ENCODE peak calls at places on chromosomes 7 and 10, in ten cellular contexts. N is AG04450; R is lower lobe of right lung; V is dorsolateral prefrontal cortex; M is iPS DF 6.9; I is uterus; O is CD8-positive, alpha-beta memory T cell; L is hepatocyte; Y is IMR-90; X is testis. U is an unnamed sample. For H3K27me3, the result is how much of the 10 kb centered on the place peaks cover.

GRCh38 chr10:64113375-64113774 is 592.2 kb downstream of the REEP3 start:
- DNase-seq in O (no peak), N (no peak), I (no peak), R (no peak), X (no peak), V (no peak), M (no peak), Y (no peak), L (no peak), U (no peak)

GRCh38 chr7:135748770-135749169 is at the start of gene FAM180A:
- DNase-seq in I (peak), V (no peak), Y (peak), L (no peak), R (no peak), O (no peak), X (peak), M (no peak), N (peak), U (no peak)

GRCh38 chr10:48511855-48512191 is 93.0 kb downstream of the ARHGAP22 start:
- DNase-seq in L (no peak), Y (no peak), M (no peak), R (no peak), X (no peak), N (no peak), V (no peak), I (no peak), O (no peak), U (no peak)

GRCh38 chr7:11620406-11620805 is 211.6 kb downstream of the THSD7A start:
- DNase-seq in N (no peak), O (no peak), I (no peak), M (no peak), L (no peak), V (no peak), Y (no peak), R (no peak), X (no peak), U (no peak)

GRCh38 chr10:11162828-11163599 is 145.3 kb downstream of the CELF2 start:
- DNase-seq in I (peak), R (peak), N (no peak), L (no peak), X (peak), Y (no peak), M (no peak), O (peak), V (no peak), U (no peak)

GRCh38 chr10:100370561-100370975 is 23.5 kb downstream of the SCD start:
- DNase-seq in L (peak), Y (peak), R (no peak), M (no peak), I (no peak), O (peak), X (no peak), N (no peak), V (no peak), U (no peak)

GRCh38 chr10:71372882-71373495 is 23.7 kb upstream of the CDH23 start:
- DNase-seq in N (no peak), Y (no peak), L (no peak), V (no peak), M (no peak), X (no peak), O (no peak), R (no peak), I (no peak), U (no peak)

GRCh38 chr10:108911814-108912541 is 1011.3 kb downstream of the XPNPEP1 start:
- DNase-seq in R (peak), X (peak), L (peak), Y (peak), M (peak), N (peak), O (no peak), I (peak), V (peak), U (peak)

GRCh38 chr7:25495342-25495855 is 267.1 kb upstream of the NPVF start:
- DNase-seq in V (no peak), N (no peak), L (peak), O (no peak), R (no peak), X (peak), I (peak), Y (no peak), M (no peak), U (no peak)

GRCh38 chr10:36504752-36505151 is 620.6 kb upstream of the ANKRD30A start:
- DNase-seq in V (no peak), I (no peak), M (no peak), N (no peak), O (no peak), X (no peak), R (no peak), Y (no peak), L (no peak), U (no peak)

GRCh38 chr7:157087646-157088045 is 51.1 kb upstream of the UBE3C start:
- DNase-seq in I (no peak), X (no peak), R (no peak), V (no peak), M (no peak), L (no peak), Y (no peak), O (no peak), N (no peak), U (no peak)

GRCh38 chr7:71165708-71166107 is 33.8 kb downstream of the GALNT17 start:
- DNase-seq in M (no peak), X (no peak), V (no peak), I (no peak), Y (no peak), N (no peak), L (no peak), R (no peak), O (no peak), U (peak)

GRCh38 chr10:5812283-5813090 is 747 bp downstream of the GDI2 start:
- DNase-seq in N (no peak), O (peak), L (peak), M (no peak), R (peak), I (peak), Y (no peak), X (peak), V (no peak), U (peak)

GRCh38 chr10:113228570-113228969 is 278.5 kb downstream of the TCF7L2 start:
- DNase-seq in L (no peak), N (no peak), R (no peak), V (no peak), Y (peak), I (no peak), X (no peak), O (no peak), M (no peak), U (no peak)

GRCh38 chr7:14936530-14936929 is 34.0 kb upstream of the DGKB start:
- DNase-seq in V (no peak), Y (peak), O (no peak), N (no peak), I (peak), R (no peak), M (no peak), X (no peak), L (peak), U (no peak)

GRCh38 chr7:135253851-135254815 is 20.5 kb downstream of the STRA8 start:
- DNase-seq in X (peak), M (no peak), O (no peak), L (peak), I (peak), N (peak), V (peak), R (peak), Y (peak), U (no peak)

GRCh38 chr10:30788307-30788706 is 158.8 kb upstream of the LYZL2 start:
- DNase-seq in N (no peak), M (no peak), I (no peak), V (no peak), L (no peak), X (no peak), R (no peak), O (no peak), Y (peak), U (no peak)

GRCh38 chr7:40199076-40199802 is 64.4 kb downstream of the SUGCT start:
- DNase-seq in I (no peak), M (no peak), Y (peak), N (peak), L (peak), X (no peak), O (no peak), V (no peak), R (no peak), U (peak)

GRCh38 chr10:11874568-11875182 is 51.5 kb downstream of the PROSER2 start:
- DNase-seq in L (peak), I (peak), V (no peak), M (peak), O (peak), N (no peak), R (no peak), X (peak), Y (peak), U (peak)

GRCh38 chr7:1993031-1993685 is 239.6 kb downstream of the MAD1L1 start:
- DNase-seq in N (no peak), Y (no peak), M (no peak), L (no peak), X (no peak), I (no peak), V (no peak), O (no peak), R (no peak), U (no peak)

GRCh38 chr7:30902466-30902865 is 9.2 kb upstream of the AQP1 start:
- DNase-seq in M (no peak), I (no peak), R (no peak), Y (no peak), X (no peak), V (no peak), O (no peak), N (no peak), L (no peak), U (no peak)

GRCh38 chr10:85168287-85168686 is 839.9 kb downstream of the CCSER2 start:
- DNase-seq in M (no peak), O (no peak), N (no peak), R (no peak), X (no peak), V (no peak), L (no peak), Y (no peak), I (no peak), U (no peak)

GRCh38 chr7:98178762-98179490 is 32.3 kb upstream of the BHLHA15 start:
- DNase-seq in R (no peak), L (no peak), N (no peak), M (no peak), O (no peak), X (no peak), Y (no peak), I (no peak), V (no peak), U (peak)

GRCh38 chr10:132199854-132200311 is 13.1 kb downstream of the DPYSL4 start:
- DNase-seq in V (no peak), X (no peak), Y (no peak), N (no peak), L (no peak), M (no peak), O (no peak), I (no peak), R (peak), U (peak)

GRCh38 chr7:93245525-93246432 is 13.6 kb downstream of the VPS50 start:
- DNase-seq in L (peak), I (no peak), X (no peak), N (peak), V (no peak), R (no peak), M (no peak), Y (peak), O (no peak), U (peak)

GRCh38 chr7:47047384-47047783 is 534.5 kb downstream of the TNS3 start:
- DNase-seq in L (no peak), V (no peak), O (no peak), M (no peak), X (peak), R (no peak), Y (no peak), N (no peak), I (peak), U (no peak)

GRCh38 chr7:1505731-1506550 is 1.8 kb upstream of the INTS1 start:
- DNase-seq in M (no peak), O (no peak), R (no peak), V (peak), I (no peak), X (peak), L (no peak), Y (no peak), N (no peak), U (peak)

DNA sequence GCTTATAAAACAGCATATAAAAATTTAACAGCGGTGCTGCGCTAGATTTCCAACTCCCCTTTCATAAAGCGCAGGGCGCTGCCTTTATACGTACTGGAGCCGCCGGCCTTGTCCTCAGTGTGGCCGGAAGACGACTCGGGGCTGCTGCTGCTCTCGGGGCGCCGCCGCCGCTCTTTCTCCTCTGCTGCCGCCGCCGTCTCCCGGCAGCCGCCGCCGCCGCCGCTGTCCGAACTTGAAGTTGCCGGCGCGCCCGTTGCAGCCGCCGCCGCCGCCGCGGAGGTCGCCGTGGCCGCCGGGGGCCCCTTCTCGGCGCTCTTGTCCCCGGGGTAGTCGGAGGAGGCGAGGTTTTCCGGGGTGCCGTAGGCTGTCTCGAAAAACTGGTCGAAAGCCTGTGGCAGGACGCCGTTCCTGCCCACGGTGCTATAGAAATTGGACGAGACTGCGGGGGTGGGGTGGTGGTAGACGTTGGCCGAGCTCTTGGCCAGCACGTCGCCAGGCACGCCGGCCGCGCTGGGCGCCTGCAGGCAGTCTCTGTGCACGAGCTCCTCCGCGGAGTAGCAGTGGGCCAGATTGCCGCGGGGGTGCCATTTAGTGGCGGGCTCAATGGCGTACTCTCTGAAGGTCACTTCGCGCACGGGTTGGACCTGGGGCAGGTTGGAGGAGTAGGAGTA is 555 bp downstream of the HOXA11 start:
- DNase-seq in O (no peak), R (no peak), V (no peak), Y (peak), N (no peak), M (no peak), X (peak), I (peak), L (no peak), U (peak)
- H3K4me3 ChIP-seq in O (peak), R (peak), V (no peak), Y (peak), N (peak), M (no peak), X (peak), I (peak), L (peak), U (no peak)

GRCh38 chr10:7763929-7764328 is 23.9 kb downstream of the KIN start:
- DNase-seq in O (no peak), Y (no peak), L (no peak), X (no peak), M (no peak), I (no peak), V (no peak), R (no peak), N (no peak), U (no peak)
- H3K27me3 ChIP-seq in O (under half), Y (under half), L (under half), X (under half), M (under half), I (under half), V (under half), R (under half), N (under half), U (under half)

DNA sequence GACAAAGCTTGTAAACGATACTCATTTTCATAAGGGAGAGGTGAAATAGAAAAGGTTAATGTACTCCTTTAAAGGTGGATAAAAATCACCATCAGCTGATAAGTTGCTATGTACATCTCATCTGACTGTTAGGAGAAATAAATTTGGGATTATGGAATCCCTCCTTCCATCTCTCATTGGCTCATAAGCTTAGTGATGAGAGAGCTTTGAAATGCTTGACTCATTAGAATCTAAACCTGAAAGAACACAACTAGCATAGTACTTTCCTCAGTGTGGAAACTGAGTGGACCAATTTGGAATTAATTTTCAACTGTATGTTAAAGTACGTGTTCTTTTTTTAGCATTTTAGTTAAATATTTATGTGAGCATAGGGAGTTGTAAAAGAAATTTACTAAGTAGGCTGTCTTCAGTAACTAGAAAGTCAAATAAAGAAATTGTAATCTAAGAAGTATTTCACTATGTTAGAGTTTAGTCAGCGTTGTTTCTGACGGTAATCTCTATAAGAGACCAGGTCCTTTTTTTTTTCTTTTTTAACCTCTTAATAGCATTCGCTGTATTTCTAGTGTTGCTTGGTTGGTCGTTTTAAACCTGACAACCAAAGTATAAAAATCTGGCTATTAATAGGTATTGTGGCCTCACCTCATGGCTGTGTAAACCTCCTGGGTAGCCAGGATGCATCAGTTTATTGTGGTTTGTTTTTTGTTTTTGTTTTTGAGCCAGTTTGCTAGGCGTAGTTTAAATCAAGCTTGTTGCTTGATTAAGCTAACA is 34.4 kb downstream of the FHIP2A start:
- DNase-seq in L (no peak), R (no peak), O (no peak), Y (peak), I (no peak), V (no peak), M (no peak), N (no peak), X (no peak), U (no peak)
- H3K4me3 ChIP-seq in L (no peak), R (no peak), O (no peak), Y (peak), I (no peak), V (no peak), M (no peak), N (peak), X (no peak), U (no peak)

GRCh38 chr7:114084381-114085312 is 165.8 kb upstream of the PPP1R3A start:
- DNase-seq in R (peak), X (peak), Y (no peak), M (no peak), V (no peak), O (no peak), N (no peak), I (peak), L (peak), U (peak)

GRCh38 chr7:114085313-114085591 is 166.4 kb upstream of the PPP1R3A start:
- DNase-seq in X (no peak), N (no peak), M (no peak), R (no peak), L (no peak), O (no peak), Y (no peak), V (no peak), I (no peak), U (no peak)

GRCh38 chr7:114086491-114086905 is 167.7 kb upstream of the PPP1R3A start:
- DNase-seq in X (peak), R (peak), O (no peak), M (no peak), N (no peak), L (peak), Y (no peak), V (no peak), I (peak), U (peak)

GRCh38 chr7:114086906-114087651 is 168.3 kb upstream of the PPP1R3A start:
- DNase-seq in X (no peak), I (peak), L (peak), Y (peak), V (no peak), M (no peak), O (no peak), R (peak), N (no peak), U (peak)

DNA sequence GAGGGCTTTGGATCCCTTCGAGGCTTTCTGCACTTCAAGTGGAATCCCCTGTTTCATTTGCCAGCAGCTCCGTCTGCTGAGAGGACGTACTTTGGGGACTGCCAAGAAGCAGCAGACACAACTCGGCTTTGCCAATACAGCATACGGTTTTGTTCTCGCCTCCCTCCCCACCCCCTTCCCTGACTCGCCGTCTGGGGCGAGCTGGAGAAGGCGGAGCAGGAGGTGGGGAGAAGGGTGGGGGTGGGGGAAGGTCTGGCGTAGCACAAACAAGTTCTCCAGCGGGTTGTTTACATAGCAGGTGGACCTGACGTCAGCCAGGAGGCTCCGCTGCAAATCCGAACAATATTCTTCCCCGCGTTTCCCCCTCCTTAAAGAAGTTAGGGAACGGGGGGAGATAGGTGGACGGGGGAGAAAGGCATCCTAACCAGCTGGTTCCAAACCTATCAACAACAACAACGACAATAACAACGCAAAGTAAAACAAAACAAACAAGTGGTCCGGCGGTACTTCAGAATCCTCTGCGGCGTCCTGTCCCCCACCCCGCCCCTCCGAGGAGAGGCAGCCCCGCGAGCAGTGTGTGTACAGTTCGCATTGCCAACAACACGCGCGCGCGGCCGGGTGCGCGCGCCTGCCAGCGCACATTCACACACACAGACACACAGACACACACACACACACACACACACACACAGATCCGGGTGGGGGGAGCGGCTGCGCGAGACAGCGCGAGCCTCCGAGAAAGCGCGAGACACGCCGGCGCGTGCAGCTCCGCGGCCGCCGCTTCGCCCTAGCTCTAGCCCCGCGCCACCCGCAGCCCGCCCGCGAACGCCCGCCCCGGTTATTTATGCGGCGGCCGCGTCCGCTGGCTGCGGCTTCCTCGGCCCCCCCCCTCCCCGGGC is 167.0 kb upstream of the PPP1R3A start:
- DNase-seq in X (peak), I (peak), V (peak), N (peak), O (no peak), M (no peak), Y (peak), L (peak), R (peak), U (peak)
- H3K27me3 ChIP-seq in X (under half), I (under half), V (half or more), N (under half), O (under half), M (under half), Y (half or more), L (under half), R (half or more), U (half or more)

GRCh38 chr7:141369422-141369821 is 181.8 kb upstream of the AGK start:
- DNase-seq in Y (no peak), I (no peak), L (peak), V (no peak), X (peak), O (no peak), N (no peak), M (no peak), R (no peak), U (no peak)

GRCh38 chr7:141378405-141378804 is 172.8 kb upstream of the AGK start:
- DNase-seq in R (no peak), Y (no peak), I (no peak), O (no peak), M (no peak), V (no peak), L (no peak), N (no peak), X (no peak), U (no peak)

GRCh38 chr7:141370178-141370577 is 181.0 kb upstream of the AGK start:
- DNase-seq in L (no peak), R (no peak), O (no peak), V (no peak), I (no peak), M (no peak), X (no peak), Y (no peak), N (no peak), U (no peak)

DNA sequence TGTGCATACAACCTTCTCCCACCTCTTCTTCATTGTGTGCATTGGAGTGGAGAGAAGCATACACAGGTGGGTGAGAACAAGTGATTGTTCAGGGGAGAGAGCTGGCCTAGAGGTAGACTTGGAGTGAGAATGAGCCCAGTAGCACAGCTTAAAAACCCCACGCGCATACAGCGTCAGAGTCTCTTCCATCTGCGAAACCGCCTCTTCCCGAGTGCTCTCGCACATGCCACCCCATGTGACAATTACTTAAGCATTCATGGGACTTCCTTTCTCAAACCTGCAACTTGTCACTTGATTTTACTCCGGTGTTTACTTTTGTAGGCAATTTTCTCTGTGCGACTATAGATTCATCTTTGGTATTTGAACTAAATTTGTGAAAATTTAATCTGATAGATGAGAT is 176.8 kb upstream of the AGK start:
- DNase-seq in N (no peak), L (no peak), O (no peak), V (peak), M (no peak), X (no peak), Y (no peak), R (no peak), I (no peak), U (no peak)
- H3K4me3 ChIP-seq in N (no peak), L (no peak), O (no peak), V (no peak), M (no peak), X (no peak), Y (no peak), R (no peak), I (no peak), U (no peak)

U was measured in H7.